ENCODE peak calls at places on chromosomes 3 and 15, in six cellular contexts. Q is tibial artery, N is stomach, U is pancreas, D is right lobe of liver, Z is psoas muscle. R is an unnamed sample. For H3K4me1 and H3K9me3, the result is how much of the 10 kb centered on the place peaks cover.

GRCh38 chr3:30751610-30752299 is 142.7 kb downstream of the GADL1 start:
- DNase-seq in N (peak), Q (no peak), D (no peak), Z (no peak), U (no peak), R (peak)

GRCh38 chr3:197580253-197580691 is 24.5 kb upstream of the BDH1 start:
- DNase-seq in Q (no peak), D (no peak), N (no peak), Z (no peak), U (no peak), R (no peak)

GRCh38 chr3:50483374-50483773 is 20.1 kb downstream of the CACNA2D2 start:
- DNase-seq in N (no peak), Q (no peak), Z (no peak), U (no peak), D (no peak), R (no peak)

GRCh38 chr15:88073386-88073681 is 183.2 kb downstream of the NTRK3 start:
- DNase-seq in Q (no peak), U (no peak), D (no peak), N (no peak), Z (no peak), R (no peak)

GRCh38 chr15:71817351-71817750 is 7.0 kb downstream of the NR2E3 start:
- DNase-seq in U (no peak), Q (no peak), D (no peak), Z (no peak), N (no peak), R (no peak)

GRCh38 chr3:38401563-38401962 is 52.1 kb upstream of the ACVR2B start:
- DNase-seq in D (no peak), Z (no peak), Q (no peak), U (no peak), N (no peak), R (no peak)

GRCh38 chr3:105774444-105775180 is 94.2 kb downstream of the CBLB start:
- DNase-seq in D (no peak), N (no peak), Q (no peak), U (no peak), Z (no peak), R (no peak)

GRCh38 chr3:42632146-42632545 is 21.4 kb upstream of the ZBTB47 start:
- DNase-seq in Z (no peak), U (no peak), N (no peak), D (no peak), Q (no peak), R (no peak)

GRCh38 chr3:136142592-136142991 is 53.5 kb downstream of the MSL2 start:
- DNase-seq in N (no peak), U (no peak), Z (no peak), Q (no peak), D (no peak), R (no peak)

GRCh38 chr3:99544819-99545281 is 93.5 kb upstream of the COL8A1 start:
- DNase-seq in U (no peak), Z (peak), N (peak), Q (peak), D (no peak), R (no peak)

GRCh38 chr15:97525809-97526208 is 434.7 kb upstream of the ARRDC4 start:
- DNase-seq in Q (no peak), U (no peak), Z (no peak), N (no peak), D (no peak), R (no peak)

GRCh38 chr3:15429080-15429479 is 1.7 kb downstream of the EAF1 start:
- DNase-seq in Z (no peak), D (no peak), N (no peak), U (no peak), Q (no peak), R (no peak)

GRCh38 chr3:21466491-21466890 is 284.5 kb downstream of the ZNF385D start:
- DNase-seq in Q (no peak), Z (no peak), N (no peak), U (no peak), D (no peak), R (no peak)

GRCh38 chr3:152269423-152270144 is 855 bp downstream of the MBNL1 start:
- DNase-seq in Q (peak), U (peak), D (peak), Z (no peak), N (peak), R (peak)

GRCh38 chr15:39597751-39598185 is 16.9 kb downstream of the THBS1 start:
- DNase-seq in D (no peak), Q (no peak), U (no peak), Z (no peak), N (no peak), R (no peak)

GRCh38 chr3:185825379-185825638 is 467 bp upstream of the IGF2BP2 start:
- DNase-seq in Q (no peak), U (no peak), D (no peak), N (no peak), Z (no peak), R (no peak)

GRCh38 chr3:45782381-45782780 is 14.0 kb downstream of the SLC6A20 start:
- DNase-seq in Z (no peak), Q (no peak), D (no peak), N (no peak), U (no peak), R (no peak)

GRCh38 chr3:158659454-158660237 is 12.8 kb downstream of the LXN start:
- DNase-seq in Z (peak), D (no peak), N (peak), U (peak), Q (peak), R (peak)

GRCh38 chr3:177679568-177680441 is 482.5 kb upstream of the TBL1XR1 start:
- DNase-seq in N (no peak), Q (peak), D (no peak), U (no peak), Z (peak), R (no peak)
- H3K4me1 ChIP-seq in N (under half), Q (under half), D (under half), U (under half), Z (under half), R (under half)

DNA sequence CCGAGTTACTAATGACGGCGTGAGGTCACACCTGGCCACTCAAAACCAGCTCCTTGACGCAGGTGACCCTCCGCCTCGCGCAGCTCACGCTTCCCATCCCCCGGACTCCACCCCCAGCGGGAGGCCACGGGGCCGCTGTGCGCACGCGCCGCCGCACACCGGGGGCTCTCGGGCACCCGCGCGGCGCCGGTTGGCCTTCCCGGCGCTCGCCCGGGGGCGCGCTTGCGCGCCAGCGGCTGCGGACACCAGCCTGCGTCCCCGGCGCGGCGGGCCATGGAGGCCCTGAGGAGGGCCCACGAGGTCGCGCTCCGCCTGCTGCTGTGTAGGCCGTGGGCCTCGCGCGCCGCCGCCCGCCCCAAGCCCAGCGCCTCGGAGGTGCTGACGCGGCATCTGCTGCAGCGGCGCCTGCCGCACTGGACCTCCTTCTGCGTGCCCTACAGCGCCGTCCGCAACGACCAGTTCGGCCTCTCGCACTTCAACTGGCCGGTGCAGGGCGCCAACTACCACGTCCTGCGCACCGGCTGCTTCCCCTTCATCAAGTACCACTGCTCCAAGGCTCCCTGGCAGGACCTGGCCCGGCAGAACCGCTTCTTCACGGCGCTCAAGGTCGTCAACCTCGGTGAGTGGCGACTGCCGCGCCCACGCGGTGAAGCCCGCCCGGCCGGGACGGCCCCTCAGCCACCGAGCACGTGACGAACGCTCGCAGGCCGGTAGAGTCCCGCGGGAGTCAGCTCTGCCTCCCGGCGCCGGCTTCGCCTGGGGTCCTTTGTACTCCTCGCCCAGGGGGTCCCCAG is at the start of gene C15orf61:
- DNase-seq in D (peak), Z (peak), N (peak), U (peak), Q (peak), R (peak)
- H3K9me3 ChIP-seq in D (under half), Z (under half), N (under half), U (under half), Q (under half), R (under half)

GRCh38 chr15:33994005-33994615 is 25.8 kb downstream of the CHRM5 start:
- DNase-seq in Q (no peak), Z (no peak), D (no peak), U (no peak), N (no peak), R (no peak)
- TF ChIP-seq CTCF in Q (no peak), Z (no peak), D (no peak), U (no peak), N (no peak), R (no peak)

GRCh38 chr15:41954036-41954435 is 18.3 kb downstream of the EHD4 start:
- DNase-seq in Q (no peak), N (no peak), Z (no peak), D (no peak), U (no peak), R (no peak)
- H3K4me1 ChIP-seq in Q (under half), N (half or more), Z (under half), D (under half), U (under half), R (under half)

DNA sequence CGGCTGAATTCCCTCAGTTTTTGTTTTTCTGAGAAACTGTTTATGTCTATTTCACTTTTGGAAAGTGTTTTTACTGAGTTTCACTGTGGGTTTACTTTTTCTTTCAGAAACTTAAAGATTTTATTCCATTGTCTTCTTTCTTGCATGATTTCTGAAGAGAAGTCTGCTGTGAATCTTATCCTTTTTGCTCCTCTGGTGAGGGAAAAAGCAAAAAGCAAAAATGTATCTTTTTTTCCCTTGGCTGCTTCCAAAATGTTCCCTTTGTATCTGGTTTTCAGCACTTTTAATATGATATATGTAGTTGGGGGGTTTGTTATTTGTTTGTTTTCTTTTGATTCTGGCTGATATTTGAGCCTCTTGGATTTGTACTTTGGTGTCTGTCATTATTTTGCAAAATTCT is 538.0 kb downstream of the GABRG3 start:
- DNase-seq in U (no peak), Z (no peak), Q (no peak), D (no peak), N (no peak), R (no peak)
- H3K9me3 ChIP-seq in U (under half), Z (under half), Q (under half), D (under half), N (under half), R (under half)

DNA sequence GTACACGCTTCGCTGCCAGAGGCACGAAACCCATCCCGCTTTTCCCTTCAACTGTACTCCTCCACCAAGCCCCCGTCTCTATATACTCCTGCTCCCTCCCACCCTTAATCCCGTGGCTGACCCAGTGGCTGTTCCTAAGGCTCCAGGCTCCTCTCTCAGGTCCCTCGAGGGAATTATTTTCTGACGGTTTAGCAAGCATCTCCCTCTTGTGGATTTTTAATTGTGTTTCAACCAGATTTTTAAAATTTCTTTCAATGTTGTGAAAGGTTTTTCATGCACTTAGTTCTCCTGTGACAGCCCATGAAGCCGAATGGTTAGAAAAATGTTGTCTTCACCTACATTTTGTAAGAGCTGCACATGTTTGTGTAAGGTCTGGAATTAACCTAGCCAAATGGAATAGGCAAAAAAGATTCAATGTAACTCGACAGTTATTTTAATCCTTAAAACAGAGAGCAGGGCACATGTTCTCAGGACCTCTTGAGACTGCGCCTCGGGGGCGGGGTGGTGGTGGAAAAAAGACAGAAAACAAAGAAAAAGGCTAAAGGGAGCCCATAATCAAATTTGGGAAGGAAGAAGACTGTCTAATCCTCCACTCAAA is 569 bp upstream of the CSNK1G1 start:
- DNase-seq in Q (no peak), U (no peak), Z (no peak), D (no peak), N (no peak), R (no peak)
- TF ChIP-seq CTCF in Q (peak), U (no peak), Z (peak), D (peak), N (no peak), R (peak)

DNA sequence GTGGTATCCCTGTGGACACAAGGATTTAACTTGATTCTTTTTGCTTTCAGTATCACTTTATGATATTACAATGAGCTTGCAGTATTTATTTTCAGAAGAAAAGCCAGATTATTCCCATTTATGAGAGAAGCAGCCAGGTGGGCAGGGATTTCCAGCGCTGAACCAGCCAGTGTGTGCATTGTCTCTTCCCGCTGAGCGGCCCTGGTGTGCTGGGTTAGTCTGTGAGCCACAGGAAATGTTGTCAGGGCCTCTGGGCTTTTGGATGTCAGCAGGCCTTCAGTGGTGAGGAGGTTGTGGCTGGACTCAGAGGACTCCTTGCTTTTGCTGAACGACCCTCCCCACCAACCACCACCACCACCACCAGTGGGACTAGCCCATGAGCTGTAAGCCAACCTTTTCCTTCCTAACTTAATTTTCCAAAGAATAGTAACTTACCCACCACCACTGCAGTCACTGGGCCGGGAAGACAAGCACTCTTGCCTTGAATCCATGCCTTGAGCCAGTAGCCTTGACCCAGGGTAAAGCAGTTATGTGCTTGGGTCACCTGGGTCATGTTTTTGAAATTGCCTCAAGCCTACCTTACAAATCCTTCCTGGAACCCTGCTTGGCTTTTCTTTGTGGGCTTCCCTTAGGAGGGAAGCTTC is 33.1 kb downstream of the FLNB start:
- DNase-seq in Q (no peak), U (no peak), Z (no peak), D (no peak), N (no peak), R (peak)
- H3K4me1 ChIP-seq in Q (under half), U (under half), Z (under half), D (under half), N (half or more), R (half or more)

GRCh38 chr3:190308154-190308553 is 14.1 kb downstream of the CLDN1 start:
- DNase-seq in Q (no peak), U (no peak), D (no peak), Z (no peak), N (no peak), R (no peak)
- H3K9me3 ChIP-seq in Q (under half), U (under half), D (under half), Z (under half), N (under half), R (under half)

GRCh38 chr3:23665741-23666140 is 140.0 kb upstream of the UBE2E1 start:
- DNase-seq in U (no peak), Z (no peak), D (no peak), N (no peak), Q (no peak), R (no peak)

GRCh38 chr3:23664459-23664858 is 141.3 kb upstream of the UBE2E1 start:
- DNase-seq in N (no peak), Q (no peak), D (no peak), U (no peak), Z (no peak), R (no peak)

GRCh38 chr3:23663246-23663645 is 142.5 kb upstream of the UBE2E1 start:
- DNase-seq in Q (no peak), U (no peak), N (no peak), D (no peak), Z (no peak), R (no peak)

GRCh38 chr3:23662079-23662617 is 143.6 kb upstream of the UBE2E1 start:
- DNase-seq in N (no peak), U (no peak), Z (no peak), D (no peak), Q (no peak), R (no peak)

DNA sequence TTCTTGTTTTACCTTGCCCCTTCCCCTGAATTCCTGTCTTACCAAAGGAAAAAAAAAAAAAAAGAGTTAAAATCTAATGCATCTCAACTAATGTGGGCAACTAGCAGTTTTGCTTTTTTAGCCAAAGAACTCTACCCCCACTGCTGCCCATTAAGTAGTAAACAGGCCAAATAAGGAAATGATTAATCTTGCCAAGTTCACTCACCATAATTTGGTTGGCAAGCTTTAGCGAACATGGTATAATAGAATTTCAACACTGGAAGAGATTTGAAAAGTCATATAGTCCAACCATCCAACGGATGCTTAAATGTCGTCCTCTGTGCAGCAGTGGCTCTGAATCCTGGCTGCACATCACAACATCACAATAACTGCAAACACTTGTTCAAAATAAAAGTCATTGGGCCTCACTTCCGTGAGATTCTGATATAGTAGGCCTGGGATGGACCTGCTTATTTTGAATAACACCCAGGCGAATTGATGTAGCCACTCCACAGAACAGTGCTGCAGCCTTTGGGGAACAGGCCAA is 142.0 kb upstream of the UBE2E1 start:
- DNase-seq in N (no peak), D (no peak), Z (no peak), U (no peak), Q (no peak), R (no peak)
- TF ChIP-seq CTCF in N (no peak), D (no peak), Z (no peak), U (no peak), Q (no peak), R (no peak)

R was measured in thyroid gland.